ENCODE peak calls at places on chromosomes 13 and 19, in eight cellular contexts. One of them, this sample, is unnamed.

GRCh38 chr13:42533336-42533591 is 40.7 kb upstream of the TNFSF11 start:
- DNase-seq in psoas muscle: no peak
- DNase-seq in CD8-positive, alpha-beta T cell: no peak
- DNase-seq in uterus: no peak
- DNase-seq in endothelial cell of umbilical vein: no peak
- DNase-seq in tibial artery: no peak
- DNase-seq in astrocyte: no peak
- DNase-seq in K562: no peak
- DNase-seq in this sample: no peak

GRCh38 chr13:113283904-113284303 is 13.1 kb upstream of the LAMP1 start:
- DNase-seq in astrocyte: no peak
- DNase-seq in uterus: no peak
- DNase-seq in K562: no peak
- DNase-seq in CD8-positive, alpha-beta T cell: no peak
- DNase-seq in tibial artery: no peak
- DNase-seq in psoas muscle: no peak
- DNase-seq in endothelial cell of umbilical vein: no peak
- DNase-seq in this sample: no peak

GRCh38 chr13:95111608-95112007 is 189.6 kb downstream of the ABCC4 start:
- DNase-seq in psoas muscle: no peak
- DNase-seq in tibial artery: no peak
- DNase-seq in uterus: no peak
- DNase-seq in CD8-positive, alpha-beta T cell: no peak
- DNase-seq in endothelial cell of umbilical vein: no peak
- DNase-seq in astrocyte: no peak
- DNase-seq in K562: no peak
- DNase-seq in this sample: no peak

GRCh38 chr13:90447735-90448103 is 899.8 kb upstream of the MIR17HG start:
- DNase-seq in psoas muscle: no peak
- DNase-seq in astrocyte: peak; percentile 94
- DNase-seq in uterus: no peak
- DNase-seq in endothelial cell of umbilical vein: peak; percentile 33
- DNase-seq in tibial artery: no peak
- DNase-seq in CD8-positive, alpha-beta T cell: no peak
- DNase-seq in K562: no peak
- DNase-seq in this sample: no peak

GRCh38 chr19:3387645-3388589 is 21.5 kb downstream of the NFIC start:
- DNase-seq in K562: no peak
- DNase-seq in psoas muscle: peak; percentile 91
- DNase-seq in tibial artery: peak; percentile 85
- DNase-seq in endothelial cell of umbilical vein: peak; percentile 68
- DNase-seq in CD8-positive, alpha-beta T cell: no peak
- DNase-seq in uterus: peak; percentile 77
- DNase-seq in astrocyte: no peak
- DNase-seq in this sample: no peak

GRCh38 chr13:70424428-70424827 is 316.2 kb upstream of the KLHL1 start:
- DNase-seq in CD8-positive, alpha-beta T cell: no peak
- DNase-seq in psoas muscle: no peak
- DNase-seq in astrocyte: no peak
- DNase-seq in K562: no peak
- DNase-seq in uterus: no peak
- DNase-seq in endothelial cell of umbilical vein: no peak
- DNase-seq in tibial artery: no peak
- DNase-seq in this sample: no peak

GRCh38 chr19:12374026-12374425 is 8.5 kb upstream of the ZNF442 start:
- DNase-seq in endothelial cell of umbilical vein: no peak
- DNase-seq in astrocyte: no peak
- DNase-seq in CD8-positive, alpha-beta T cell: no peak
- DNase-seq in tibial artery: no peak
- DNase-seq in psoas muscle: no peak
- DNase-seq in K562: no peak
- DNase-seq in uterus: no peak
- DNase-seq in this sample: no peak

GRCh38 chr19:9986787-9987281 is 23.5 kb downstream of the COL5A3 start:
- DNase-seq in endothelial cell of umbilical vein: no peak
- DNase-seq in K562: no peak
- DNase-seq in psoas muscle: peak; percentile 74
- DNase-seq in astrocyte: peak; percentile 51
- DNase-seq in CD8-positive, alpha-beta T cell: no peak
- DNase-seq in uterus: peak; percentile 37
- DNase-seq in tibial artery: peak; percentile 59
- DNase-seq in this sample: no peak

GRCh38 chr13:55517312-55517711 is 1623.4 kb upstream of the PRR20A start:
- DNase-seq in astrocyte: no peak
- DNase-seq in tibial artery: no peak
- DNase-seq in endothelial cell of umbilical vein: no peak
- DNase-seq in CD8-positive, alpha-beta T cell: no peak
- DNase-seq in uterus: no peak
- DNase-seq in K562: no peak
- DNase-seq in psoas muscle: no peak
- DNase-seq in this sample: no peak

GRCh38 chr19:36100476-36100875 is 10.5 kb upstream of the OVOL3 start:
- DNase-seq in psoas muscle: no peak
- DNase-seq in uterus: no peak
- DNase-seq in CD8-positive, alpha-beta T cell: no peak
- DNase-seq in tibial artery: no peak
- DNase-seq in endothelial cell of umbilical vein: no peak
- DNase-seq in astrocyte: no peak
- DNase-seq in K562: no peak
- DNase-seq in this sample: no peak

GRCh38 chr19:2636897-2637683 is 65.4 kb downstream of the GNG7 start:
- DNase-seq in tibial artery: no peak
- DNase-seq in astrocyte: no peak
- DNase-seq in CD8-positive, alpha-beta T cell: peak; percentile 82
- DNase-seq in uterus: peak; percentile 54
- DNase-seq in psoas muscle: peak; percentile 67
- DNase-seq in K562: peak; percentile 87
- DNase-seq in endothelial cell of umbilical vein: peak; percentile 43
- DNase-seq in this sample: peak; percentile 73

GRCh38 chr13:70959376-70959775 is 851.1 kb upstream of the KLHL1 start:
- DNase-seq in CD8-positive, alpha-beta T cell: no peak
- DNase-seq in psoas muscle: no peak
- DNase-seq in astrocyte: no peak
- DNase-seq in tibial artery: no peak
- DNase-seq in uterus: no peak
- DNase-seq in K562: no peak
- DNase-seq in endothelial cell of umbilical vein: no peak
- DNase-seq in this sample: no peak

GRCh38 chr19:14368011-14368513 is 13.2 kb upstream of the ADGRE5 start:
- DNase-seq in CD8-positive, alpha-beta T cell: no peak
- DNase-seq in endothelial cell of umbilical vein: no peak
- DNase-seq in tibial artery: no peak
- DNase-seq in uterus: no peak
- DNase-seq in psoas muscle: no peak
- DNase-seq in astrocyte: no peak
- DNase-seq in K562: no peak
- DNase-seq in this sample: no peak

GRCh38 chr13:111120913-111121312 is 5.8 kb downstream of the ARHGEF7 start:
- DNase-seq in uterus: no peak
- DNase-seq in psoas muscle: no peak
- DNase-seq in tibial artery: no peak
- DNase-seq in endothelial cell of umbilical vein: no peak
- DNase-seq in CD8-positive, alpha-beta T cell: no peak
- DNase-seq in K562: no peak
- DNase-seq in astrocyte: no peak
- DNase-seq in this sample: no peak

GRCh38 chr13:52862358-52863206 is 14.1 kb upstream of the PCDH8 start:
- DNase-seq in tibial artery: no peak
- DNase-seq in endothelial cell of umbilical vein: peak; percentile 15
- DNase-seq in psoas muscle: no peak
- DNase-seq in uterus: no peak
- DNase-seq in K562: peak; percentile 57
- DNase-seq in CD8-positive, alpha-beta T cell: no peak
- DNase-seq in astrocyte: no peak
- DNase-seq in this sample: no peak

GRCh38 chr19:38201731-38202130 is 22.3 kb downstream of the DPF1 start:
- DNase-seq in endothelial cell of umbilical vein: no peak
- DNase-seq in CD8-positive, alpha-beta T cell: no peak
- DNase-seq in psoas muscle: no peak
- DNase-seq in tibial artery: no peak
- DNase-seq in K562: no peak
- DNase-seq in uterus: no peak
- DNase-seq in astrocyte: no peak
- DNase-seq in this sample: no peak

GRCh38 chr13:92886535-92887098 is 340.0 kb upstream of the GPC6 start:
- DNase-seq in tibial artery: no peak
- DNase-seq in psoas muscle: no peak
- DNase-seq in CD8-positive, alpha-beta T cell: no peak
- DNase-seq in endothelial cell of umbilical vein: no peak
- DNase-seq in K562: no peak
- DNase-seq in astrocyte: no peak
- DNase-seq in uterus: no peak
- DNase-seq in this sample: no peak

DNA sequence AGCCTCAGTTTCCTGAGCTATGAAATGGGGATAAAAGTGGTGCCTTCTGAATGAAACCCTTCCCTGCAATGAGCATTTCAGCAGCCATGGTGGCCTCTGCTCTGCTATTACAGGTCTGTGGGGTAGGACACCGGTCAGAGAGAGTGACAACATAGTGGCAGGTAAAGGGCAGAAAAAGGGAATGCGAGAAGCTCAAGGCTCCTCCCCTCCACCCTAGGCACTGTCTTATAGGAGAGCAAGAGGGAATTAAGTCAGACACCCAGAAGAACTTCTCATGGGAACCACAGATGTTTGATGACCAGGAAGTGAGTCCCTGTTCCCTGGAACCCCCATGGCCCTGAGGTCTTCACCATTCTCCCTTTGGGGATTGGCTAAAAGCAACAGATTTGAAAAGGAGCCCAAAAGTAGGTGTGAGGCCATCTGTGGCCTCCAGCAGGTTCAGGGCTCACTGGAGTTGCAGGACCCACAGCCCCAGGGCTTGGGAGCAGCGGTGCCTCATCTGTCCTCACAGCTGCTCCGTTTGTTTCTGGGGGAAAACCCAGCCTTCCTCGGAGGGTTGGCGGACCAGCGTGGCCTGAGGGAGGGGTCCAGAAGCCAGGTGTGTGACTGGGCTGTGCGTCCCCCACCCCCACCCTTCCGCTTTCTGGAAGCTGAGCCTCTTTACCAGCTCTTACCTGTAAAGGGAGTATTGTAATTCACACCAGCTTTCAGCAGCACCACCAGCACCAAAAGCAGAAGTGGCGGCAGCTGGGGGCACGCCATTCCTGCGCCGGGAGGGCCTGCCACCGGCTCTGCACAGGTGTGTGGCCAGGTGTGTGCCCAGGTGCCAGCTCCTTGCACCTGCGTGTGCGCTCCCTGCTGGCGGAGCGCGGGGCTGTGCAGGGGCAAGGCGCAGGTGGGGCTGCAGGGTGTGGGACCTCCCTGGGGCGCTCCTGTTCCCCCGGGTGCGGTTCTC is 19.4 kb downstream of the IQCN start:
- DNase-seq in endothelial cell of umbilical vein: no peak
- DNase-seq in uterus: no peak
- DNase-seq in tibial artery: no peak
- DNase-seq in K562: no peak
- DNase-seq in CD8-positive, alpha-beta T cell: no peak
- DNase-seq in psoas muscle: no peak
- DNase-seq in astrocyte: no peak
- DNase-seq in this sample: no peak
- TF ChIP-seq CTCF in endothelial cell of umbilical vein: no peak
- TF ChIP-seq CTCF in uterus: no peak
- TF ChIP-seq CTCF in tibial artery: no peak
- TF ChIP-seq CTCF in K562: no peak
- TF ChIP-seq CTCF in CD8-positive, alpha-beta T cell: no peak
- TF ChIP-seq CTCF in psoas muscle: no peak
- TF ChIP-seq CTCF in astrocyte: no peak
- TF ChIP-seq CTCF in this sample: no peak

DNA sequence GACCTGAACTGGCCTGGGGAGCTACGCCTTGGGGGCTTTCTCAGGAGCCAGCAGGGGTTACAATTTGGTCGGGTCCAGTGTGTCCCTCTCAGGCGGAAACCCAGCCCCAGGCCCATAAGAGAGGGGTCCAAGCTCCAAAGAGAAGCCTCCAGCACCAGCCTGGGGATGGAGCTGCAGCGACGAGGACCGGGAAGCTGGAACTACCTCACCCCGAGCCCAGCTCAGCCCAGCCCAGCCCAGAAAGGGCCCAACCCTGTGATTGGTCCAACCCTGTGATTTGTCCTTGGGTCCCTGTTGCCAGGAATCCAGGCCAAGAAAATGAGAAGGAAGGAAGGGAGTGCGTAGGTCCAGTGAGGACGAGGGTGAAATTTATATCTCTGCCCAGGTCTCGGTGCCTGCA is 24.1 kb downstream of the CLEC4M start:
- DNase-seq in endothelial cell of umbilical vein: peak; percentile 51
- DNase-seq in uterus: no peak
- DNase-seq in astrocyte: no peak
- DNase-seq in K562: no peak
- DNase-seq in CD8-positive, alpha-beta T cell: no peak
- DNase-seq in tibial artery: peak; percentile 51
- DNase-seq in psoas muscle: peak; percentile 27
- DNase-seq in this sample: no peak
- H3K27me3 ChIP-seq in endothelial cell of umbilical vein: no peaks in the 10 kb centered on the region
- H3K27me3 ChIP-seq in uterus: peaks cover 19% of the 10 kb centered on the region
- H3K27me3 ChIP-seq in astrocyte: peaks cover 18% of the 10 kb centered on the region
- H3K27me3 ChIP-seq in K562: peaks cover 25% of the 10 kb centered on the region
- H3K27me3 ChIP-seq in CD8-positive, alpha-beta T cell: peaks cover 9% of the 10 kb centered on the region
- H3K27me3 ChIP-seq in tibial artery: peaks cover 68% of the 10 kb centered on the region
- H3K27me3 ChIP-seq in psoas muscle: peaks cover 42% of the 10 kb centered on the region
- H3K27me3 ChIP-seq in this sample: peaks cover 33% of the 10 kb centered on the region

DNA sequence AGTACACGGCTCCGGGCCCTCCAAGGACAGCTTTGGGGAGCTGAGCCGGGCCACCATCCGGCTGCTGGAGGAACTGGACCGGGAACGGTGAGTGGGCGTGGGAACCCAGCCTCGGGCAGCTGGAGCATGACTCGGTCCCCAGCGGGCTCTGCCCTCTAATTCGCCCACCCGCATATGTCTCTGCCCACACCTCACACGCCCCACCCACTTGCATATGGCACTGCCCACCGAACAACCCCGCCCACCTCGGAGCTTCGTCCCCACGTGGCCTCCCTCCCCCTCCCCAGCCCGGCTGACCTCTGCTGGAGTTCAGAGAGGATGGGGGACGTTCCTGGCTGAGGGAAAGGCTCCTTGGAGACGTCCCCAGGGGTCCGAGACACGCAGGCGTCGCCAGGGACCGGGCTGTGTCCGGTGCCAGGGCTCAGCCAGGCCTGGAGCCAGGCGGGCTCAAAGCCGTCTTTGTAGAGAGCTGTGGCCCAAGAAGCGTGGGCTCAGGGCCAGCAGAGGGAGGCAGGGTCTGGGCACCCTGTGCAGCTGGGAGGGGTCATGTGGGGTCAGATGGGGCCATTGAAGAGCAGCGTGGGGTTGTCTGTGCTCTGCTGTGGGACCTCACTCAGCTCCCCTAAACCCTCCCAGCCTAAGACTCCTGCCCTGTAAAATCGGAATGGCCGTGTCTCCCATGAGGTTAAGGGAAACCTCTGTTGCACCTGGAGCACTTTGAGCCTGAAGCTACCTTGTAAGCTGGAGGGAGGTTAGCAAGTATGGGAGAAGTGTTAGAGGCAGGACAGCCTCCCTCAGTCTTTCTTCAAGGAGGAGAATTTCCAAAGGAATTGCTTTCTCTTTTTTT is 3.8 kb downstream of the APC2 start:
- DNase-seq in psoas muscle: no peak
- DNase-seq in CD8-positive, alpha-beta T cell: no peak
- DNase-seq in uterus: peak; percentile 16
- DNase-seq in endothelial cell of umbilical vein: no peak
- DNase-seq in tibial artery: no peak
- DNase-seq in astrocyte: no peak
- DNase-seq in K562: no peak
- DNase-seq in this sample: no peak
- TF ChIP-seq CTCF in psoas muscle: no peak
- TF ChIP-seq CTCF in CD8-positive, alpha-beta T cell: no peak
- TF ChIP-seq CTCF in uterus: no peak
- TF ChIP-seq CTCF in endothelial cell of umbilical vein: no peak
- TF ChIP-seq CTCF in tibial artery: peak; percentile 7
- TF ChIP-seq CTCF in astrocyte: no peak
- TF ChIP-seq CTCF in K562: no peak
- TF ChIP-seq CTCF in this sample: no peak

GRCh38 chr19:16323532-16323931 is 1.1 kb upstream of the KLF2 start:
- DNase-seq in endothelial cell of umbilical vein: no peak
- DNase-seq in K562: no peak
- DNase-seq in astrocyte: no peak
- DNase-seq in CD8-positive, alpha-beta T cell: peak; percentile 9
- DNase-seq in psoas muscle: no peak
- DNase-seq in tibial artery: no peak
- DNase-seq in uterus: no peak
- DNase-seq in this sample: no peak
- H3K27me3 ChIP-seq in endothelial cell of umbilical vein: no peaks in the 10 kb centered on the region
- H3K27me3 ChIP-seq in K562: peaks cover 60% of the 10 kb centered on the region
- H3K27me3 ChIP-seq in astrocyte: no peaks in the 10 kb centered on the region
- H3K27me3 ChIP-seq in CD8-positive, alpha-beta T cell: no peaks in the 10 kb centered on the region
- H3K27me3 ChIP-seq in psoas muscle: no peaks in the 10 kb centered on the region
- H3K27me3 ChIP-seq in tibial artery: no peaks in the 10 kb centered on the region
- H3K27me3 ChIP-seq in uterus: no peaks in the 10 kb centered on the region
- H3K27me3 ChIP-seq in this sample: no peaks in the 10 kb centered on the region